ENCODE peak calls at places on chromosome X, in four cellular contexts. C is uterus, O is RWPE2, R is PC-9. S is an unnamed sample.

GRCh38 chrX:46788902-46789301 is 30.0 kb upstream of the SLC9A7 start:
- DNase-seq in C (no peak), O (no peak), R (no peak), S (no peak)

GRCh38 chrX:104347860-104348259 is 93.1 kb upstream of the ESX1 start:
- DNase-seq in O (no peak), R (no peak), C (no peak), S (no peak)

GRCh38 chrX:48883729-48884128 is 13.8 kb downstream of the TIMM17B start:
- DNase-seq in O (no peak), C (no peak), R (no peak), S (no peak)

GRCh38 chrX:48835524-48836329 is at the start of gene PCSK1N:
- DNase-seq in O (no peak), C (no peak), R (no peak), S (no peak)

GRCh38 chrX:55524487-55524886 is 34.8 kb upstream of the USP51 start:
- DNase-seq in O (no peak), C (no peak), R (no peak), S (no peak)

GRCh38 chrX:121558886-121559285 is 511.5 kb downstream of the GLUD2 start:
- DNase-seq in C (no peak), R (no peak), O (no peak), S (no peak)

GRCh38 chrX:66675541-66675940 is 36.7 kb upstream of the EDA2R start:
- DNase-seq in O (no peak), R (no peak), C (no peak), S (no peak)

GRCh38 chrX:25156323-25156722 is 140.6 kb upstream of the ARX start:
- DNase-seq in R (no peak), C (no peak), O (no peak), S (no peak)

GRCh38 chrX:17535229-17535628 is 160.2 kb downstream of the NHS start:
- DNase-seq in R (no peak), C (no peak), O (no peak), S (no peak)

GRCh38 chrX:136754641-136755040 is 26.1 kb downstream of the ARHGEF6 start:
- DNase-seq in R (no peak), C (peak; percentile 18), O (no peak), S (no peak)

GRCh38 chrX:154097003-154097596 is 417 bp downstream of the MECP2 start:
- DNase-seq in O (no peak), C (peak; percentile 74), R (peak; percentile 77), S (peak; percentile 78)

GRCh38 chrX:132786217-132786616 is 172.2 kb downstream of the HS6ST2 start:
- DNase-seq in C (no peak), O (no peak), R (no peak), S (no peak)

GRCh38 chrX:138128025-138128671 is 562.2 kb downstream of the ZIC3 start:
- DNase-seq in R (peak; percentile 18), C (no peak), O (no peak), S (no peak)

GRCh38 chrX:69163936-69164741 is 1.1 kb downstream of the PJA1 start:
- DNase-seq in O (no peak), C (no peak), R (no peak), S (peak; percentile 50)

GRCh38 chrX:131747173-131747572 is 203.3 kb downstream of the OR13H1 start:
- DNase-seq in O (no peak), R (peak; percentile 64), C (peak; percentile 76), S (peak; percentile 80)

GRCh38 chrX:129961180-129962083 is 21.0 kb upstream of the BCORL1 start:
- DNase-seq in C (no peak), R (peak; percentile 79), O (no peak), S (no peak)

GRCh38 chrX:39418936-39419659 is 617.8 kb downstream of the MID1IP1 start:
- DNase-seq in R (no peak), O (no peak), C (peak; percentile 22), S (peak; percentile 87)

GRCh38 chrX:140507223-140507981 is 2.5 kb upstream of the SOX3 start:
- DNase-seq in O (no peak), R (no peak), C (no peak), S (no peak)

GRCh38 chrX:149185087-149185486 is 320.0 kb downstream of the IDS start:
- DNase-seq in R (no peak), C (no peak), O (no peak), S (no peak)

GRCh38 chrX:120358687-120359086 is 3.2 kb upstream of the ATP1B4 start:
- DNase-seq in O (no peak), C (no peak), R (no peak), S (no peak)

GRCh38 chrX:12811658-12812057 is 20.4 kb downstream of the PRPS2 start:
- DNase-seq in R (no peak), O (no peak), C (no peak), S (no peak)
- H3K36me3 ChIP-seq in R (no peaks in the 10 kb centered on the region), O (peaks cover 17% of the 10 kb centered on the region), C (no peaks in the 10 kb centered on the region), S (no peaks in the 10 kb centered on the region)

GRCh38 chrX:72532371-72532770 is 40.3 kb downstream of the HDAC8 start:
- DNase-seq in R (no peak), C (no peak), O (no peak), S (no peak)
- H3K27ac ChIP-seq in R (no peak overlapping the region), C (no peak overlapping the region), O (no peak overlapping the region), S (no peak overlapping the region)

GRCh38 chrX:152155766-152156310 is 17.5 kb upstream of the MAGEA10 start:
- DNase-seq in O (no peak), C (no peak), R (no peak), S (no peak)
- H3K36me3 ChIP-seq in O (no peaks in the 10 kb centered on the region), C (no peaks in the 10 kb centered on the region), R (no peaks in the 10 kb centered on the region), S (no peaks in the 10 kb centered on the region)

DNA sequence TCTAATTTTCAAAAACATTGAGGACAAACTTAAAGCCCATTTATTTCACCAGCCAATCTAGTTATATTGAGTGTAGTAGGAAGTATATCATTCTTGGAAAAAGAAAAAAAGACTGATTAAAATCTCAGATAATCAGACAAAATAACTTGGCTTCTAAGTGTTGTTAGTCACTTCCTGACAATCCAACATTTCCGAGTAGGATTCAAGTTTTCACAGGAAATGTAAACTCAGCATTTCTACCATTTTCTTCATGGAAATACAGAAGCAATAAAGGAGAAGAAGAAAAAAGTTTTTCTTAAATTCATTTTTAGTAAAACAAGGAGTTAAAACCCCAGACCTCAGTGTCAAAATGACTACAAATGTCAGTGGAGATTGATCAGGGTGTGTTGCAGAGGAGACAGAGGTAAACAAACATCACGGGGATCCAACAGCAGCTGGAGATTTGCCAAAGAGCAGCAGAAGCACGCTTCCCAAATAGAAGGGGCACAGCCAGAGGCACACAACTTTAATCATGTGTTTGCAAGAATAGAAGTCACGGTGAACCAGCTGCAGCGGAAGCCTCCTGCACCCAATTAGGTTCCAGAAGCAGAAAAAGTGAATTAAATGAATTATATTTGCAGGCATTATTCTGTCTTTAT is 129.3 kb upstream of the FAM9B start:
- DNase-seq in C (no peak), O (no peak), R (no peak), S (no peak)
- H3K27ac ChIP-seq in C (no peak overlapping the region), O (peak overlapping the region; percentile 78), R (peak overlapping the region; percentile 37), S (no peak overlapping the region)

GRCh38 chrX:71296806-71297205 is 4.7 kb upstream of the ITGB1BP2 start:
- DNase-seq in C (no peak), R (no peak), O (no peak), S (no peak)
- H3K36me3 ChIP-seq in C (no peaks in the 10 kb centered on the region), R (peaks cover 26% of the 10 kb centered on the region), O (peaks cover 76% of the 10 kb centered on the region), S (no peaks in the 10 kb centered on the region)

GRCh38 chrX:12805333-12805732 is 14.1 kb downstream of the PRPS2 start:
- DNase-seq in R (no peak), C (no peak), O (no peak), S (no peak)
- H3K27ac ChIP-seq in R (no peak overlapping the region), C (no peak overlapping the region), O (no peak overlapping the region), S (no peak overlapping the region)

GRCh38 chrX:23704673-23705206 is 37.4 kb downstream of the PRDX4 start:
- DNase-seq in O (no peak), R (no peak), C (no peak), S (no peak)
- H3K36me3 ChIP-seq in O (peaks cover 46% of the 10 kb centered on the region), R (no peaks in the 10 kb centered on the region), C (no peaks in the 10 kb centered on the region), S (no peaks in the 10 kb centered on the region)

GRCh38 chrX:384861-385260 is 1.8 kb downstream of the PPP2R3B start:
- DNase-seq in C (no peak), R (no peak), O (no peak), S (no peak)

GRCh38 chrX:386768-387575 is at the start of gene PPP2R3B:
- DNase-seq in O (peak; percentile 100), R (peak; percentile 95), C (peak; percentile 99), S (peak; percentile 100)

GRCh38 chrX:389021-389441 is 2.3 kb upstream of the PPP2R3B start:
- DNase-seq in R (no peak), C (no peak), O (no peak), S (no peak)

GRCh38 chrX:387729-388128 is 1.0 kb upstream of the PPP2R3B start:
- DNase-seq in R (no peak), O (no peak), C (no peak), S (no peak)

DNA sequence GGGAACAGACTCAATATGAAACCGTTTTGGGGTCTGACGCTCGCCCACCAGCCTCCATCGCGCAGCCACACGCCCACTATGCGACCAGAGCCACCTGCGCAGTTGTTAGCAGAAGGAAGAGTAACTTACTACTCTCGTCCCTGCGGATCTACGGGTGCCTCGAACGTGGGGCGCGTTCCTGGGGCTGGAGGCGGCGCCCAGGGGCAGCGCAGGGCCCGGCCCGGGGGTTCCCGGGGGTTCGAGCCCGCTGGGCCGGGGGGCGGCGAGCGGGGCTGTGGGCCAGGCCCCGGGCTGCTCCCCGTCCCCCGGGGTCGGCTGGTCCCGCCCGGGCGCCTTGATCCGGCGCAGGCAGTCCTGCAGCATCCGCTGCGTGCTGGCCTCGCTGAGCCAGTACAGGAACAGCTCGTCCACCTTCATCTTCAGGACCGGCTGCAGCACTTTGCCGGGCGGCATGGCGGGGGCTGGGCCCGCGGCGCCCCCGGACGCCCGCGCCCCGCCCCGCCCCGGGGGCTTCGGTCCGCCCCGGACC is 404 bp downstream of the PPP2R3B start:
- DNase-seq in R (no peak), O (no peak), C (no peak), S (peak; percentile 48)
- H3K27ac ChIP-seq in R (peak overlapping the region; percentile 89), O (peak overlapping the region; percentile 69), C (peak overlapping the region; percentile 98), S (peak overlapping the region; percentile 99)

DNA sequence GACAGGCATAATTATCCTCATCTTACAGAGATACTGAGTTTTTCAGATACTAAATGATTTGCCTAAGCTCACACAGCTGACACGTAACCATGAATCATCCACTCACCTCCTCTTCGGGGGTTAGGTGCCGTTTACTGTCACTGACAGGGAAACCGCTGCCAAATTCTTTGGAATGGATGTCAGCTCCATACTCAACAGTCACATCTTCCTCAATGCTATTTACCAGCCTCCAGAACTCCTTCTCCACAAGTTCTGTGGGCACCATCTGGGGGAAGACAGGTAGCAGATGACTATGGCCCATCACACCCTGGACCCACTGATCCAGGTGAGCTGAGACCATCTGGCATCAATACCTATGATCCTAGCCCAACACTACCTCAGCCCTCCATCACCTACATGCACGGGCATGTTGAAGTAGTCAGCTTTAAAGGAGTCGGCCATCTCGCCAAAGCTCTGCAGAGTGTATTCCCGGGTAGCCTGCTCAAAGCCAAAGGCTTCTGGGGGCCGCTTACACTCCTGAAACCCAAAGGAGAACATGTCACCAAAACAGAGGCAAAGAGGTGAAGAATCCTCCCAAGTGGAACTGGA is 13.5 kb downstream of the KDM5C start:
- DNase-seq in O (no peak), C (no peak), R (no peak), S (no peak)
- H3K36me3 ChIP-seq in O (peaks cover 68% of the 10 kb centered on the region), C (no peaks in the 10 kb centered on the region), R (no peaks in the 10 kb centered on the region), S (no peaks in the 10 kb centered on the region)

GRCh38 chrX:274904-275475 is 6.2 kb upstream of the PLCXD1 start:
- DNase-seq in C (no peak), O (peak; percentile 35), R (no peak), S (no peak)
- H3K27ac ChIP-seq in C (no peak overlapping the region), O (no peak overlapping the region), R (no peak overlapping the region), S (no peak overlapping the region)